ENCODE peak calls at places on chromosomes 7 and 10, in five cellular contexts. One of them, this sample, is unnamed.

GRCh38 chr7:107879400-107880035 is 11.5 kb upstream of the DLD start:
- DNase-seq in WTC11: no peak
- DNase-seq in kidney: no peak
- DNase-seq in fibroblast of mammary gland: peak; percentile 64
- DNase-seq in astrocyte of the cerebellum: no peak
- DNase-seq in this sample: no peak

GRCh38 chr10:35780970-35781642 is 139.0 kb upstream of the FZD8 start:
- DNase-seq in fibroblast of mammary gland: peak; percentile 29
- DNase-seq in kidney: no peak
- DNase-seq in WTC11: no peak
- DNase-seq in astrocyte of the cerebellum: no peak
- DNase-seq in this sample: no peak

GRCh38 chr7:42745357-42746022 is 166.4 kb downstream of the C7orf25 start:
- DNase-seq in fibroblast of mammary gland: peak; percentile 38
- DNase-seq in WTC11: peak; percentile 82
- DNase-seq in kidney: peak; percentile 69
- DNase-seq in astrocyte of the cerebellum: no peak
- DNase-seq in this sample: no peak

GRCh38 chr10:13872411-13872810 is 285.6 kb downstream of the PRPF18 start:
- DNase-seq in astrocyte of the cerebellum: no peak
- DNase-seq in kidney: no peak
- DNase-seq in WTC11: no peak
- DNase-seq in fibroblast of mammary gland: no peak
- DNase-seq in this sample: no peak

GRCh38 chr7:98802088-98802780 is 67.6 kb downstream of the TMEM130 start:
- DNase-seq in fibroblast of mammary gland: peak; percentile 72
- DNase-seq in kidney: peak; percentile 73
- DNase-seq in WTC11: no peak
- DNase-seq in astrocyte of the cerebellum: peak; percentile 51
- DNase-seq in this sample: peak; percentile 97

GRCh38 chr7:149239345-149240143 is at the start of gene ZNF212:
- DNase-seq in WTC11: peak; percentile 95
- DNase-seq in fibroblast of mammary gland: peak; percentile 82
- DNase-seq in kidney: peak; percentile 95
- DNase-seq in astrocyte of the cerebellum: peak; percentile 69
- DNase-seq in this sample: peak; percentile 87

GRCh38 chr10:78892383-78893191 is 176.2 kb upstream of the ZMIZ1 start:
- DNase-seq in fibroblast of mammary gland: peak; percentile 4
- DNase-seq in WTC11: no peak
- DNase-seq in astrocyte of the cerebellum: no peak
- DNase-seq in kidney: no peak
- DNase-seq in this sample: no peak

GRCh38 chr7:44122529-44122928 is 819 bp downstream of the POLD2 start:
- DNase-seq in WTC11: no peak
- DNase-seq in fibroblast of mammary gland: no peak
- DNase-seq in astrocyte of the cerebellum: no peak
- DNase-seq in kidney: peak; percentile 5
- DNase-seq in this sample: no peak

GRCh38 chr10:118692911-118693310 is 61.9 kb downstream of the CACUL1 start:
- DNase-seq in astrocyte of the cerebellum: peak; percentile 78
- DNase-seq in fibroblast of mammary gland: peak; percentile 98
- DNase-seq in WTC11: no peak
- DNase-seq in kidney: no peak
- DNase-seq in this sample: no peak

GRCh38 chr7:100191775-100192174 is 14.1 kb downstream of the STAG3 start:
- DNase-seq in kidney: no peak
- DNase-seq in WTC11: no peak
- DNase-seq in astrocyte of the cerebellum: no peak
- DNase-seq in fibroblast of mammary gland: peak; percentile 30
- DNase-seq in this sample: no peak

GRCh38 chr10:11576092-11576809 is 35.2 kb downstream of the USP6NL start:
- DNase-seq in WTC11: no peak
- DNase-seq in kidney: no peak
- DNase-seq in fibroblast of mammary gland: no peak
- DNase-seq in astrocyte of the cerebellum: no peak
- DNase-seq in this sample: no peak

GRCh38 chr7:2517004-2517403 is 2.6 kb upstream of the LFNG start:
- DNase-seq in WTC11: no peak
- DNase-seq in kidney: no peak
- DNase-seq in fibroblast of mammary gland: peak; percentile 88
- DNase-seq in astrocyte of the cerebellum: peak; percentile 91
- DNase-seq in this sample: no peak

GRCh38 chr10:99484626-99485581 is 47.8 kb upstream of the NKX2-3 start:
- DNase-seq in WTC11: peak; percentile 50
- DNase-seq in astrocyte of the cerebellum: no peak
- DNase-seq in kidney: no peak
- DNase-seq in fibroblast of mammary gland: no peak
- DNase-seq in this sample: no peak

GRCh38 chr10:26770069-26770468 is 72.6 kb downstream of the PDSS1 start:
- DNase-seq in fibroblast of mammary gland: no peak
- DNase-seq in kidney: no peak
- DNase-seq in WTC11: no peak
- DNase-seq in astrocyte of the cerebellum: no peak
- DNase-seq in this sample: no peak

GRCh38 chr7:103995554-103995953 is 6.1 kb upstream of the RELN start:
- DNase-seq in kidney: no peak
- DNase-seq in fibroblast of mammary gland: no peak
- DNase-seq in astrocyte of the cerebellum: no peak
- DNase-seq in WTC11: no peak
- DNase-seq in this sample: no peak

GRCh38 chr10:1515780-1516491 is 221.4 kb downstream of the ADARB2 start:
- DNase-seq in WTC11: no peak
- DNase-seq in astrocyte of the cerebellum: no peak
- DNase-seq in kidney: no peak
- DNase-seq in fibroblast of mammary gland: no peak
- DNase-seq in this sample: no peak

GRCh38 chr7:101677421-101678137 is 48.5 kb upstream of the MYL10 start:
- DNase-seq in WTC11: no peak
- DNase-seq in kidney: no peak
- DNase-seq in fibroblast of mammary gland: peak; percentile 49
- DNase-seq in astrocyte of the cerebellum: no peak
- DNase-seq in this sample: peak; percentile 73

GRCh38 chr10:24544776-24545175 is 178.9 kb downstream of the ARHGAP21 start:
- DNase-seq in fibroblast of mammary gland: no peak
- DNase-seq in kidney: no peak
- DNase-seq in WTC11: no peak
- DNase-seq in astrocyte of the cerebellum: no peak
- DNase-seq in this sample: no peak

GRCh38 chr10:14545827-14546226 is 215.1 kb upstream of the FRMD4A start:
- DNase-seq in WTC11: no peak
- DNase-seq in kidney: no peak
- DNase-seq in astrocyte of the cerebellum: peak; percentile 50
- DNase-seq in fibroblast of mammary gland: peak; percentile 60
- DNase-seq in this sample: no peak

GRCh38 chr7:98870807-98871491 is 1.1 kb upstream of the TMEM130 start:
- DNase-seq in WTC11: peak; percentile 30
- DNase-seq in astrocyte of the cerebellum: no peak
- DNase-seq in fibroblast of mammary gland: no peak
- DNase-seq in kidney: no peak
- DNase-seq in this sample: no peak

GRCh38 chr7:99195867-99196266 is 12.0 kb downstream of the KPNA7 start:
- DNase-seq in fibroblast of mammary gland: no peak
- DNase-seq in kidney: no peak
- DNase-seq in WTC11: no peak
- DNase-seq in astrocyte of the cerebellum: no peak
- DNase-seq in this sample: no peak

GRCh38 chr7:101936612-101937231 is 119.3 kb downstream of the CUX1 start:
- DNase-seq in fibroblast of mammary gland: peak; percentile 34
- DNase-seq in kidney: no peak
- DNase-seq in astrocyte of the cerebellum: no peak
- DNase-seq in WTC11: peak; percentile 67
- DNase-seq in this sample: no peak

GRCh38 chr7:81457858-81458522 is 311.9 kb downstream of the HGF start:
- DNase-seq in WTC11: no peak
- DNase-seq in astrocyte of the cerebellum: peak; percentile 31
- DNase-seq in kidney: no peak
- DNase-seq in fibroblast of mammary gland: peak; percentile 55
- DNase-seq in this sample: no peak

GRCh38 chr7:85471740-85472139 is 284.9 kb upstream of the SEMA3D start:
- DNase-seq in WTC11: no peak
- DNase-seq in kidney: no peak
- DNase-seq in astrocyte of the cerebellum: no peak
- DNase-seq in fibroblast of mammary gland: peak; percentile 47
- DNase-seq in this sample: no peak

GRCh38 chr10:117005454-117006055 is 568 bp upstream of the SHTN1 start:
- DNase-seq in fibroblast of mammary gland: no peak
- DNase-seq in WTC11: peak; percentile 64
- DNase-seq in astrocyte of the cerebellum: no peak
- DNase-seq in kidney: no peak
- DNase-seq in this sample: no peak
- TF ChIP-seq CTCF in fibroblast of mammary gland: no peak
- TF ChIP-seq CTCF in WTC11: no peak
- TF ChIP-seq CTCF in astrocyte of the cerebellum: no peak
- TF ChIP-seq CTCF in kidney: no peak
- TF ChIP-seq CTCF in this sample: no peak

DNA sequence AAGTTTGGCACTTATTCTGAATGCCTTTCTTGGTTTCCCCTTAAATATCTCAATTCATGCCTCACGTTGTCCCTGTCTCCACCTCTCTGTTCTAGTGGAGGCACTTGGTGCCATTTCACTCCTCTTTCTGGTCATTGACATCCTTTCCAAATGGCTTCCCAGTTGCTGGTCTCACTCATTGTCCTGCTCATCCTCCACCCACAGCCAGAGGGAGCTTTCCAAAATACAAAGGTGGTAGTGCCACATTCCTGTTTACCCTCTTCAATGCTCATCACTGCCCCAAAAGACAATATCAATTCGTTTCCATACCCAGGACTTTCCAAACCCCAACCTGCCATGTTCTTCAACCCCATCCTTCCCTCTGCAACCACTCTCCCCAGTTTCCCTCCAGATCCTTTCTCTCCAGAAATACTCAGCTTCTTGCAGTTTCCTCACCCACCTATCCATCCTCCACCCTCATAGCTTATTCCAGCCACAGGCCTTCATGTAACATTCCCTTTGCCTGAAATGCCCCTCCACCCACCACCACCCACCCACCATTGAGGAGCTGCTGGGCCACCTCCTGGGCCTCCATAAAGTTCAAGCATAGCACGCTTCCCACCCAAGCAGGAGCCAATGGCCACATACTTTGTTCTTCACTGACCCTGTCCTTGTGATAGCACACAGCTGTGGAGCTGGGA is 63.1 kb upstream of the ADRB1 start:
- DNase-seq in WTC11: no peak
- DNase-seq in astrocyte of the cerebellum: no peak
- DNase-seq in fibroblast of mammary gland: no peak
- DNase-seq in kidney: no peak
- DNase-seq in this sample: no peak
- TF ChIP-seq CTCF in WTC11: no peak
- TF ChIP-seq CTCF in astrocyte of the cerebellum: peak; percentile 25
- TF ChIP-seq CTCF in fibroblast of mammary gland: peak; percentile 31
- TF ChIP-seq CTCF in kidney: no peak
- TF ChIP-seq CTCF in this sample: no peak

GRCh38 chr7:65839846-65840245 is 33.0 kb upstream of the VKORC1L1 start:
- DNase-seq in kidney: no peak
- DNase-seq in WTC11: no peak
- DNase-seq in fibroblast of mammary gland: no peak
- DNase-seq in astrocyte of the cerebellum: no peak
- DNase-seq in this sample: no peak

GRCh38 chr7:65846008-65846570 is 26.8 kb upstream of the VKORC1L1 start:
- DNase-seq in astrocyte of the cerebellum: no peak
- DNase-seq in WTC11: no peak
- DNase-seq in fibroblast of mammary gland: no peak
- DNase-seq in kidney: no peak
- DNase-seq in this sample: no peak

DNA sequence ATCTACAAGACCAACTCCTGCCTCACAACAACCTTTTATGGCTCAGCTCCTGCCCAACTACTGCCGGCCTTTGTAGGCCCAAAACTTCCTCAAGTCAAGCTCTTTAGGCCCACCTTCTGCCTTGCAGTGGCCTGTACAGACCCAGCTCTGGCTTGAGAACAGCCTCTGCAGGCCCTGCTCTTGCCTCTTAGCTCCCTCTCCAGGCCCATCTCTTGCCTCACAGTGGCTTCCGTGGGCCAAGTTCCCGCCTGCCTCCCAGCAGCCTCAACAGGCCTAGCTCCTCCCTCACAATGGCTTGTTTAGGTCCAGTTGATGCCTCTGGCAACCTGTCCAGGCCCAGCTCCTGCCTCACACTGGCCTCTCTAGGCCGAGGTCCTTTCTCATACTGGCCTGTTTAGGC is 32.4 kb upstream of the VKORC1L1 start:
- DNase-seq in fibroblast of mammary gland: peak; percentile 62
- DNase-seq in kidney: no peak
- DNase-seq in WTC11: no peak
- DNase-seq in astrocyte of the cerebellum: no peak
- DNase-seq in this sample: no peak
- TF ChIP-seq CTCF in fibroblast of mammary gland: peak; percentile 55
- TF ChIP-seq CTCF in kidney: no peak
- TF ChIP-seq CTCF in WTC11: no peak
- TF ChIP-seq CTCF in astrocyte of the cerebellum: no peak
- TF ChIP-seq CTCF in this sample: no peak

GRCh38 chr10:30182191-30183075 is 123.0 kb upstream of the JCAD start:
- DNase-seq in fibroblast of mammary gland: peak; percentile 97
- DNase-seq in WTC11: no peak
- DNase-seq in kidney: no peak
- DNase-seq in astrocyte of the cerebellum: peak; percentile 68
- DNase-seq in this sample: no peak

GRCh38 chr10:30184397-30185033 is 125.1 kb upstream of the JCAD start:
- DNase-seq in kidney: no peak
- DNase-seq in fibroblast of mammary gland: peak; percentile 50
- DNase-seq in astrocyte of the cerebellum: no peak
- DNase-seq in WTC11: no peak
- DNase-seq in this sample: no peak

GRCh38 chr10:30185916-30186315 is 126.5 kb upstream of the JCAD start:
- DNase-seq in kidney: no peak
- DNase-seq in fibroblast of mammary gland: peak; percentile 95
- DNase-seq in astrocyte of the cerebellum: peak; percentile 92
- DNase-seq in WTC11: no peak
- DNase-seq in this sample: no peak

GRCh38 chr10:30186371-30186875 is 127.0 kb upstream of the JCAD start:
- DNase-seq in WTC11: no peak
- DNase-seq in astrocyte of the cerebellum: no peak
- DNase-seq in kidney: no peak
- DNase-seq in fibroblast of mammary gland: peak; percentile 21
- DNase-seq in this sample: no peak

GRCh38 chr10:30183076-30183402 is 123.7 kb upstream of the JCAD start:
- DNase-seq in astrocyte of the cerebellum: no peak
- DNase-seq in WTC11: no peak
- DNase-seq in fibroblast of mammary gland: no peak
- DNase-seq in kidney: no peak
- DNase-seq in this sample: no peak
- TF ChIP-seq CTCF in astrocyte of the cerebellum: no peak
- TF ChIP-seq CTCF in WTC11: no peak
- TF ChIP-seq CTCF in fibroblast of mammary gland: no peak
- TF ChIP-seq CTCF in kidney: no peak
- TF ChIP-seq CTCF in this sample: no peak

DNA sequence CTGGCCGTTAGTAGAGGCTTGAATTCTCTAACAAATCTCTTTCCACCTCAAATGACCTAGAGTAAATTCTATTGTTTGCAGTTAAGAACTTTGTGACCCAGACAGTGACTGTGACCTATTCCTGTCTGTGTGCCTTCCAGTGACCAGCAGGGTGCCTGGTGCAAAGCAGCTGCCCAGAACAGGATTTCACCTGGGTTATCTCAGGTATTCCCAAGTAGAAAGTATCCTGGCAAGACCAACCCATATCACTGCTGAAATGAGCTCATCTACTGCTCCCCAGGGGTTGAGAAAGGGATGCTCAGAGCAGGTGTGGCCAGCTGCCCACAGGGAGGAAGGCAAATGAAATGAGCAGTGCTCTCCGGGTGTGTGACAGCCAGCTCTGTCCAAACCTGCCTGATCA is 2.1 kb upstream of the MSMB start:
- DNase-seq in kidney: no peak
- DNase-seq in astrocyte of the cerebellum: no peak
- DNase-seq in fibroblast of mammary gland: no peak
- DNase-seq in WTC11: no peak
- DNase-seq in this sample: no peak
- TF ChIP-seq CTCF in kidney: no peak
- TF ChIP-seq CTCF in astrocyte of the cerebellum: no peak
- TF ChIP-seq CTCF in fibroblast of mammary gland: no peak
- TF ChIP-seq CTCF in WTC11: no peak
- TF ChIP-seq CTCF in this sample: no peak

This sample was measured in CD14-positive monocyte.